ENCODE peak calls at places on chromosome 1, in four cellular contexts. E is hepatocyte, B is PC-3, G is GM23248. O is an unnamed sample. For H3K9me2, the result is how much of the 10 kb centered on the place peaks cover.

GRCh38 chr1:211959680-211960079 is 75.7 kb downstream of the INTS7 start:
- DNase-seq in E (no peak), B (no peak), G (no peak), O (no peak)

GRCh38 chr1:92960395-92961130 is 699 bp downstream of the DIPK1A start:
- DNase-seq in E (peak), B (peak), G (peak), O (peak)

GRCh38 chr1:24318238-24318987 is 744 bp upstream of the GRHL3 start:
- DNase-seq in E (peak), B (no peak), G (peak), O (no peak)

GRCh38 chr1:236311040-236311439 is 29.3 kb upstream of the ERO1B start:
- DNase-seq in E (no peak), B (no peak), G (no peak), O (no peak)

GRCh38 chr1:50930193-50930592 is 29.9 kb downstream of the FAF1 start:
- DNase-seq in E (no peak), B (no peak), G (no peak), O (no peak)

GRCh38 chr1:211687462-211688215 is 12.2 kb upstream of the NEK2 start:
- DNase-seq in E (no peak), B (no peak), G (no peak), O (no peak)

GRCh38 chr1:107604823-107605222 is 360.2 kb downstream of the VAV3 start:
- DNase-seq in E (no peak), B (no peak), G (no peak), O (no peak)

GRCh38 chr1:65221638-65222421 is 73.8 kb downstream of the AK4 start:
- DNase-seq in E (no peak), B (no peak), G (no peak), O (no peak)

GRCh38 chr1:16127676-16128337 is 28.1 kb downstream of the EPHA2 start:
- DNase-seq in E (no peak), B (no peak), G (no peak), O (no peak)

GRCh38 chr1:186681806-186682205 is 1.6 kb upstream of the PTGS2 start:
- DNase-seq in E (no peak), B (no peak), G (peak), O (no peak)

GRCh38 chr1:46300673-46301405 is 2.6 kb downstream of the LRRC41 start:
- DNase-seq in E (peak), B (peak), G (peak), O (no peak)

GRCh38 chr1:160665330-160666078 is 18.7 kb upstream of the SLAMF1 start:
- DNase-seq in E (no peak), B (no peak), G (no peak), O (no peak)

GRCh38 chr1:200628223-200628868 is 7.8 kb upstream of the KIF14 start:
- DNase-seq in E (no peak), B (no peak), G (no peak), O (no peak)

GRCh38 chr1:34266127-34266951 is 89.6 kb downstream of the C1orf94 start:
- DNase-seq in E (no peak), B (no peak), G (peak), O (no peak)

GRCh38 chr1:44405041-44405803 is at the start of gene RNF220:
- DNase-seq in E (peak), B (peak), G (peak), O (peak)

GRCh38 chr1:169928438-169929209 is 34.9 kb upstream of the SCYL3 start:
- DNase-seq in E (peak), B (peak), G (peak), O (no peak)

GRCh38 chr1:234206651-234207284 is 166.5 kb upstream of the COA6 start:
- DNase-seq in E (no peak), B (peak), G (peak), O (peak)

GRCh38 chr1:219405531-219406331 is 207.2 kb downstream of the ZC3H11B start:
- DNase-seq in E (no peak), B (no peak), G (no peak), O (no peak)

GRCh38 chr1:41658444-41659158 is 174.1 kb upstream of the EDN2 start:
- DNase-seq in E (no peak), B (no peak), G (no peak), O (no peak)

GRCh38 chr1:44594353-44594752 is 79.9 kb downstream of the TMEM53 start:
- DNase-seq in E (no peak), B (no peak), G (no peak), O (no peak)

GRCh38 chr1:55870076-55870475 is 654.9 kb upstream of the USP24 start:
- DNase-seq in E (no peak), B (no peak), G (peak), O (no peak)

GRCh38 chr1:173201968-173202367 is 5.2 kb downstream of the TNFSF4 start:
- DNase-seq in E (no peak), B (no peak), G (no peak), O (no peak)

GRCh38 chr1:155646307-155646706 is 36.3 kb downstream of the MSTO1 start:
- DNase-seq in E (no peak), B (no peak), G (peak), O (no peak)

GRCh38 chr1:230407351-230407750 is 18.8 kb downstream of the PGBD5 start:
- DNase-seq in E (no peak), B (peak), G (peak), O (no peak)

GRCh38 chr1:150420560-150421265 is 56.8 kb downstream of the RPRD2 start:
- DNase-seq in E (no peak), B (peak), G (peak), O (no peak)

GRCh38 chr1:60589046-60589748 is 493.2 kb upstream of the NFIA start:
- DNase-seq in E (no peak), B (no peak), G (no peak), O (no peak)

GRCh38 chr1:212967767-212968166 is 17.4 kb downstream of the VASH2 start:
- DNase-seq in E (peak), B (peak), G (peak), O (peak)

GRCh38 chr1:109959974-109960744 is 24.4 kb upstream of the AHCYL1 start:
- DNase-seq in E (peak), B (peak), G (peak), O (peak)

GRCh38 chr1:200642481-200642880 is 21.9 kb upstream of the KIF14 start:
- DNase-seq in E (no peak), B (no peak), G (no peak), O (no peak)

GRCh38 chr1:44406761-44407429 is 1.8 kb downstream of the RNF220 start:
- DNase-seq in E (peak), B (no peak), G (peak), O (no peak)

GRCh38 chr1:6033986-6034749 is 11.5 kb upstream of the KCNAB2 start:
- DNase-seq in E (peak), B (peak), G (peak), O (peak)

GRCh38 chr1:20115479-20115878 is 3.9 kb downstream of the PLA2G2D start:
- DNase-seq in E (no peak), B (no peak), G (no peak), O (no peak)

GRCh38 chr1:16067127-16067768 is 6.2 kb downstream of the FAM131C start:
- DNase-seq in E (peak), B (no peak), G (no peak), O (no peak)

GRCh38 chr1:118905206-118905605 is 82.9 kb downstream of the TBX15 start:
- DNase-seq in E (no peak), B (no peak), G (peak), O (no peak)

GRCh38 chr1:172108494-172108893 is 267.2 kb downstream of the DNM3 start:
- DNase-seq in E (no peak), B (peak), G (peak), O (no peak)

GRCh38 chr1:202592141-202592540 is 118.1 kb downstream of the SYT2 start:
- DNase-seq in E (no peak), B (no peak), G (peak), O (no peak)

GRCh38 chr1:52632732-52633290 is at the start of gene SHISAL2A:
- DNase-seq in E (peak), B (no peak), G (peak), O (peak)

GRCh38 chr1:52634111-52634510 is 1.1 kb downstream of the SHISAL2A start:
- DNase-seq in E (no peak), B (no peak), G (no peak), O (no peak)

GRCh38 chr1:52631759-52632331 is 1.1 kb upstream of the SHISAL2A start:
- DNase-seq in E (peak), B (no peak), G (no peak), O (no peak)

GRCh38 chr1:52635321-52636089 is 2.5 kb downstream of the SHISAL2A start:
- DNase-seq in E (no peak), B (peak), G (no peak), O (peak)

GRCh38 chr1:52633291-52633754 is 355 bp downstream of the SHISAL2A start:
- DNase-seq in E (peak), B (no peak), G (peak), O (no peak)
- TF ChIP-seq EZH2 in E (no peak), B (no peak), G (no peak), O (no peak)

GRCh38 chr1:114043548-114043947 is 64.3 kb downstream of the OLFML3 start:
- DNase-seq in E (no peak), B (no peak), G (no peak), O (no peak)
- H3K9me2 ChIP-seq in E (under half), B (under half), G (under half), O (under half)

GRCh38 chr1:245092638-245092976 is 62.2 kb upstream of the KIF26B start:
- DNase-seq in E (no peak), B (no peak), G (no peak), O (no peak)

GRCh38 chr1:245094092-245094491 is 60.7 kb upstream of the KIF26B start:
- DNase-seq in E (no peak), B (no peak), G (no peak), O (no peak)

GRCh38 chr1:245091171-245091621 is 63.6 kb upstream of the KIF26B start:
- DNase-seq in E (no peak), B (no peak), G (peak), O (no peak)

GRCh38 chr1:245090491-245091090 is 64.2 kb upstream of the KIF26B start:
- DNase-seq in E (no peak), B (no peak), G (no peak), O (no peak)

DNA sequence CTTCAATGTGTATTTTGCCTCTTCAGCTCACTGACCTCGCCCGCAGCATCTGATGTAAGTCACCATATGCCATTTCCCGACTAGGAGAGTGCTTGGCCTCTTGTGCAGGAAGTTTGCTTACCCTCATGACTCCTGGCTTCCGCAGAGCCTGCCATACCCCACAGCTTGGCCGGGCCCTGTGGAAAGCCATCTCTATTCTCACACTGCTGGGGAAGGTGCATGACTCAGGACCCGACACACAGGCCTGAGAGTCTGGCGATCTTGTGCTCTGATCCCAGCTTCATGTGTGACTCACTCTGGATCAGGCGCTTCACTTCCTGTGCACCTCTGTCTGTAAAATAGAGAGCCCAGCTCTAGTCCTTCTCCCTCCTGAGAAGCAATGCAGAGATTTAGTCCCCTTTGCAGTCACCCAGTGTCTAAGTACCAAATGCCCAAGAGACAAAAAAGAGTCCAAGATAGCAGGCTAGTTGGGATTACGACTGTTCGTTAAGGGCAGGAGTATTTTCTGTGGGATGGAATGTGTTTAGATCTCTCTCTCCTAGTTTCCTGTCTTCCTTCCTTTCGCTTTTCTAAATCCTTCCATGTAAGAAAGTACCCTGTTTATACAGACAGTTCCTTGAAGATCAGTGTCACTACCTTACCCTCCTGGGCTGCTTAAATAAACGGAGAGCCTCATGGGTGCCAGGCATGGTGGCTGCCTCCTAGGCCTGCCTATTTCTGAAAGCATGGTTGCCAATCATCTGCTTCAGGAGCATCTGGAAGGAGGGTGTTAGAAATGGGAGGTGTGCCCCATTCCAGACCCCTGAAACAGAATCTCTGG is 62.8 kb upstream of the KIF26B start:
- DNase-seq in E (peak), B (peak), G (peak), O (peak)
- H3K27ac ChIP-seq in E (peak), B (peak), G (peak), O (peak)

GRCh38 chr1:14925336-14926136 is 228.0 kb upstream of the TMEM51 start:
- DNase-seq in E (no peak), B (no peak), G (no peak), O (no peak)
- TF ChIP-seq EZH2 in E (no peak), B (no peak), G (no peak), O (no peak)

DNA sequence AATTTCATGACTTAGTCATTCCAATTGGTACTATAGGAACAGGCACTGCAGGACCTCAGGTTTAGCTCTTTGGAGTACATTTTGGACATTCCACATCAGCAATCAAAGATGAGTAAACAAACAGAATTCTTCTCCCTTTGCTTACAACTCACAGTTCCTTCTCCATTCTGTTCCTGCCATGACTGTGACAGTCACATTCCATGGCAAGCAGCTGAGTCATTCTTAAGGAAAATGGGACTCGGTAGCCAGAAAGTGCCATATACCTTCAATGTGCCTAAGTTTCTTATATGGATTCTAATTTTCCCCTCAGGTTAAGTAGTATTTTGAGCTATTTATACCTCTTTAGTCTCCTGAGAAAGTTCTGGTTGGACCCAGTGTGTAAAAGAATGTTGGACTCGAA is 25.6 kb downstream of the CRCT1 start:
- DNase-seq in E (no peak), B (no peak), G (no peak), O (no peak)
- H3K9me2 ChIP-seq in E (under half), B (under half), G (under half), O (under half)

GRCh38 chr1:112316254-112316653 is 79.8 kb upstream of the CTTNBP2NL start:
- DNase-seq in E (no peak), B (no peak), G (no peak), O (no peak)

GRCh38 chr1:112317556-112317955 is 78.5 kb upstream of the CTTNBP2NL start:
- DNase-seq in E (peak), B (no peak), G (peak), O (no peak)

GRCh38 chr1:112318263-112318662 is 77.8 kb upstream of the CTTNBP2NL start:
- DNase-seq in E (no peak), B (no peak), G (no peak), O (no peak)

GRCh38 chr1:112318698-112319370 is 77.2 kb upstream of the CTTNBP2NL start:
- DNase-seq in E (no peak), B (no peak), G (no peak), O (no peak)

DNA sequence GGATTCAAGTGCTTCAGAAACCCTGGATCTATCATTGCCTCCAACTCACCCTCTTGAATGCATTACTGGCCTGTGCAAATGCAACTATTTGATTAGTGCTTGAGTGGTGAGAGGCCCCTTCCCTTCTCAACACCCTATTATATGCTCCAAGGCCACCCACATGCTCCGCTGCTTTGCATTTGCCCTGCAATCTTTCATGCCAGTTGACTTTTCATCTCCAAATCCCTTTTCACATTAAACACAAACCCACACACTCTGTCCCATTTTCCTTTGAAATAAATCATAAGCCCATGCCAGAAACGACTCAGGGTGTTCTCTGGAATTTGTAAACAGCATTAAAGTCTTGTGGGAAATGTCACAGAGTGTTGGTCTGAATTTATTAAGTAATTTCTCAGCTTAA is 78.9 kb upstream of the CTTNBP2NL start:
- DNase-seq in E (peak), B (no peak), G (no peak), O (no peak)
- H3K27ac ChIP-seq in E (peak), B (no peak), G (no peak), O (no peak)